ENCODE peak calls at places on chromosomes 7 and 10, in seven cellular contexts. V is GM12878, L is ovary, Z is thyroid gland, Q is Peyer's patch, P is uterus, B is body of pancreas. O is an unnamed sample.

GRCh38 chr7:17939670-17940301 is 508 bp downstream of the SNX13 start:
- DNase-seq in L (peak), V (no peak), P (peak), Q (peak), Z (peak), B (peak), O (peak)

GRCh38 chr7:18808026-18808425 is 309.4 kb downstream of the TWIST1 start:
- DNase-seq in P (no peak), Q (no peak), L (no peak), B (no peak), V (no peak), Z (no peak), O (no peak)

GRCh38 chr10:127880557-127880956 is 12.2 kb downstream of the CLRN3 start:
- DNase-seq in Z (no peak), P (no peak), Q (peak), V (no peak), B (peak), L (no peak), O (no peak)

GRCh38 chr10:79342811-79343541 is 4.3 kb upstream of the PPIF start:
- DNase-seq in V (no peak), L (peak), P (no peak), Z (no peak), Q (peak), B (peak), O (no peak)

GRCh38 chr10:89644967-89645741 is at the start of gene PANK1:
- DNase-seq in P (peak), Z (peak), L (peak), V (peak), B (peak), Q (peak), O (peak)

GRCh38 chr7:519974-520458 is 370 bp upstream of the PDGFA start:
- DNase-seq in B (peak), L (no peak), V (no peak), Z (peak), P (peak), Q (no peak), O (peak)

GRCh38 chr7:79319369-79319768 is 134.1 kb downstream of the MAGI2 start:
- DNase-seq in V (no peak), Z (no peak), P (no peak), L (no peak), B (no peak), Q (no peak), O (no peak)

GRCh38 chr7:745431-745980 is 18.4 kb upstream of the PRKAR1B start:
- DNase-seq in Q (no peak), V (no peak), Z (no peak), L (peak), B (no peak), P (no peak), O (no peak)

GRCh38 chr10:89706011-89706410 is 4.6 kb downstream of the KIF20B start:
- DNase-seq in L (no peak), Z (no peak), Q (no peak), V (no peak), P (no peak), B (no peak), O (no peak)

GRCh38 chr7:37234928-37235327 is 213.7 kb downstream of the ELMO1 start:
- DNase-seq in Z (peak), P (no peak), L (no peak), V (no peak), Q (no peak), B (no peak), O (peak)

GRCh38 chr7:22179442-22179879 is 177.5 kb downstream of the RAPGEF5 start:
- DNase-seq in Z (no peak), P (no peak), V (no peak), L (no peak), B (no peak), Q (no peak), O (no peak)

GRCh38 chr10:112832361-112832878 is 117.6 kb upstream of the TCF7L2 start:
- DNase-seq in P (no peak), L (no peak), Z (no peak), Q (no peak), B (peak), V (no peak), O (peak)

GRCh38 chr7:1050254-1050906 is 6.0 kb downstream of the GPR146 start:
- DNase-seq in V (no peak), Z (no peak), Q (no peak), P (no peak), B (no peak), L (no peak), O (no peak)

GRCh38 chr10:120688928-120689327 is 162.2 kb upstream of the WDR11 start:
- DNase-seq in Q (no peak), Z (no peak), L (no peak), V (no peak), P (no peak), B (no peak), O (no peak)

GRCh38 chr7:87877641-87878040 is 1.3 kb downstream of the DBF4 start:
- DNase-seq in Z (no peak), L (no peak), B (no peak), P (no peak), V (no peak), Q (no peak), O (no peak)

GRCh38 chr7:142669074-142669654 is 80.1 kb upstream of the PRSS1 start:
- DNase-seq in L (no peak), P (no peak), Z (no peak), B (no peak), Q (no peak), V (no peak), O (no peak)

GRCh38 chr10:110429301-110429700 is 68.4 kb upstream of the DUSP5 start:
- DNase-seq in L (no peak), B (peak), Q (peak), P (no peak), Z (no peak), V (no peak), O (no peak)

GRCh38 chr7:42485171-42485838 is 248.3 kb upstream of the GLI3 start:
- DNase-seq in Q (no peak), V (no peak), L (no peak), Z (no peak), P (no peak), B (no peak), O (no peak)

GRCh38 chr10:95233377-95234034 is 39.5 kb downstream of the ACSM6 start:
- DNase-seq in L (no peak), Z (no peak), B (no peak), V (no peak), P (no peak), Q (no peak), O (no peak)

GRCh38 chr10:3955954-3956617 is 171.1 kb upstream of the KLF6 start:
- DNase-seq in L (no peak), Z (peak), V (no peak), Q (no peak), B (no peak), P (no peak), O (no peak)

GRCh38 chr10:103504181-103504783 is 10.8 kb downstream of the NEURL1 start:
- DNase-seq in V (peak), B (peak), L (peak), P (peak), Z (peak), Q (peak), O (peak)

GRCh38 chr10:82162549-82163210 is 287.7 kb downstream of the NRG3 start:
- DNase-seq in V (no peak), Z (peak), P (no peak), Q (no peak), B (no peak), L (no peak), O (no peak)

GRCh38 chr10:129035052-129035805 is 431.8 kb upstream of the MGMT start:
- DNase-seq in Z (no peak), L (no peak), V (no peak), Q (peak), B (peak), P (no peak), O (no peak)

GRCh38 chr7:522071-522937 is 2.7 kb upstream of the PDGFA start:
- DNase-seq in V (peak), B (peak), L (peak), Z (peak), Q (peak), P (peak), O (no peak)

GRCh38 chr10:77207182-77208165 is 430.1 kb downstream of the KCNMA1 start:
- DNase-seq in L (no peak), P (no peak), B (no peak), Q (no peak), V (no peak), Z (no peak), O (no peak)

GRCh38 chr7:18788026-18788425 is 292.5 kb downstream of the HDAC9 start:
- DNase-seq in Z (no peak), L (no peak), Q (no peak), B (no peak), P (no peak), V (no peak), O (no peak)

GRCh38 chr10:28520346-28520745 is 12.6 kb upstream of the WAC start:
- DNase-seq in B (no peak), Z (no peak), L (no peak), V (no peak), P (no peak), Q (no peak), O (no peak)

GRCh38 chr7:123821320-123821719 is 23.6 kb upstream of the HYAL4 start:
- DNase-seq in B (no peak), P (no peak), V (no peak), Z (no peak), Q (no peak), L (no peak), O (no peak)

GRCh38 chr7:121485457-121486243 is 89.5 kb upstream of the FAM3C start:
- DNase-seq in P (no peak), Q (no peak), B (peak), V (no peak), L (no peak), Z (no peak), O (no peak)

GRCh38 chr7:8042796-8043535 is 74.4 kb downstream of the GLCCI1 start:
- DNase-seq in B (no peak), P (no peak), Z (no peak), L (no peak), V (no peak), Q (no peak), O (no peak)

GRCh38 chr7:94908204-94909022 is 1.0 kb downstream of the PPP1R9A start:
- DNase-seq in Z (peak), B (peak), L (peak), Q (peak), P (peak), V (no peak), O (peak)
- TF ChIP-seq POLR2A in Z (no peak), B (no peak), L (no peak), Q (no peak), P (no peak), V (no peak), O (no peak)

GRCh38 chr7:43768201-43768893 is 9.9 kb downstream of the BLVRA start:
- DNase-seq in B (no peak), V (no peak), Z (no peak), Q (no peak), L (no peak), P (no peak), O (no peak)
- TF ChIP-seq POLR2A in B (no peak), V (no peak), Z (no peak), Q (no peak), L (no peak), P (no peak), O (no peak)

GRCh38 chr10:26463986-26464385 is 25.8 kb downstream of the APBB1IP start:
- DNase-seq in Z (no peak), L (no peak), P (no peak), B (no peak), V (no peak), Q (no peak), O (no peak)

GRCh38 chr10:26468291-26468690 is 30.1 kb downstream of the APBB1IP start:
- DNase-seq in P (no peak), L (no peak), B (no peak), Z (no peak), V (no peak), Q (no peak), O (no peak)

GRCh38 chr10:26464632-26465280 is 26.6 kb downstream of the APBB1IP start:
- DNase-seq in L (no peak), V (no peak), Z (no peak), Q (no peak), P (no peak), B (no peak), O (no peak)

GRCh38 chr10:26468691-26469090 is 30.6 kb downstream of the APBB1IP start:
- DNase-seq in B (no peak), P (no peak), V (no peak), L (no peak), Q (peak), Z (no peak), O (no peak)

GRCh38 chr10:26467639-26468038 is 29.5 kb downstream of the APBB1IP start:
- DNase-seq in B (no peak), P (no peak), V (no peak), Z (no peak), L (no peak), Q (no peak), O (no peak)
- TF ChIP-seq POLR2A in B (no peak), P (no peak), V (no peak), Z (no peak), L (no peak), Q (no peak), O (no peak)

GRCh38 chr10:91632671-91633550 is at the start of gene PPP1R3C:
- DNase-seq in B (peak), Z (peak), V (no peak), L (peak), Q (peak), P (peak), O (peak)
- TF ChIP-seq POLR2A in B (peak), Z (no peak), V (no peak), L (peak), Q (peak), P (peak), O (peak)

GRCh38 chr7:130909161-130909836 is 175.3 kb upstream of the KLF14 start:
- DNase-seq in L (no peak), B (no peak), Z (no peak), Q (peak), P (no peak), V (no peak), O (no peak)
- TF ChIP-seq POLR2A in L (no peak), B (no peak), Z (no peak), Q (no peak), P (no peak), V (peak), O (no peak)

GRCh38 chr7:128530855-128531104 is 54.2 kb downstream of the METTL2B start:
- DNase-seq in Z (no peak), L (no peak), P (no peak), V (no peak), Q (no peak), B (no peak), O (no peak)
- TF ChIP-seq POLR2A in Z (no peak), L (no peak), P (no peak), V (peak), Q (peak), B (peak), O (peak)

DNA sequence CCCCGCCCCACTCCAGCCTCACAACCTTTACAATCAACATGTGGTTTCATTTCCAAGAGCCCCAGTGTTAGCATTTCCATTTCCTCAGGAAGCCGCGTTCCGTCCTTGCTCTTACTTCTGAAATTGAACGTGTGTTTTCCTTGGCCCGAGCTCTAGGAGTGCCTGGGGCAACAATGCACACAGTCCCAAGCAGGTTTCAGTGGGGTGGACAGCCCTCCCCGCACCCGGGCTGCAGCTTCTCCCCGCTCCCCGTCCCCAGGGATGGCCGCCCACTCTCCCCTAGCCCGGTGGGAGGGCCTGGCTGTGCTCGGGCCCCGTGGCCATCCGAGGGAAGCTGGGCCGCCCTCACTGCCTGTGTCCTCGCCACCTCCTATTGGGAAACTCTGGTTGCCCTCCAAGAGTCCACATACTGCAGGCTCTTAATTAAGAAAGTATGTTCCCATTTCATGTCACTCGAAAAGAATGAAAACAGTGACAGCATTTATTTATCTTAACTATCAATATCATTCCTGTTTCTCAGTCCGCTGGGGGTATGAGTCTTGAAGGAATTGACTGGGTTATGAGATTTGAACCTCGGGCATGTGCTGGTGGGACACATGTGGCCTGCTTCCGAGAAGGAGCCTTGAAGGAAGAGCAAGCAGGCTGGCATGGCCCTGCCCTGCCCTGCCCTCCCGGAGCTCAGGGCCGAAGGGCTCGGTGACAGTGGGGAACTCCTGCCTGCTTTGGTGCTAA is 163.8 kb downstream of the GRK5 start:
- DNase-seq in P (peak), Z (peak), L (no peak), V (no peak), Q (peak), B (no peak), O (no peak)
- TF ChIP-seq POLR2A in P (no peak), Z (no peak), L (no peak), V (no peak), Q (no peak), B (no peak), O (no peak)

DNA sequence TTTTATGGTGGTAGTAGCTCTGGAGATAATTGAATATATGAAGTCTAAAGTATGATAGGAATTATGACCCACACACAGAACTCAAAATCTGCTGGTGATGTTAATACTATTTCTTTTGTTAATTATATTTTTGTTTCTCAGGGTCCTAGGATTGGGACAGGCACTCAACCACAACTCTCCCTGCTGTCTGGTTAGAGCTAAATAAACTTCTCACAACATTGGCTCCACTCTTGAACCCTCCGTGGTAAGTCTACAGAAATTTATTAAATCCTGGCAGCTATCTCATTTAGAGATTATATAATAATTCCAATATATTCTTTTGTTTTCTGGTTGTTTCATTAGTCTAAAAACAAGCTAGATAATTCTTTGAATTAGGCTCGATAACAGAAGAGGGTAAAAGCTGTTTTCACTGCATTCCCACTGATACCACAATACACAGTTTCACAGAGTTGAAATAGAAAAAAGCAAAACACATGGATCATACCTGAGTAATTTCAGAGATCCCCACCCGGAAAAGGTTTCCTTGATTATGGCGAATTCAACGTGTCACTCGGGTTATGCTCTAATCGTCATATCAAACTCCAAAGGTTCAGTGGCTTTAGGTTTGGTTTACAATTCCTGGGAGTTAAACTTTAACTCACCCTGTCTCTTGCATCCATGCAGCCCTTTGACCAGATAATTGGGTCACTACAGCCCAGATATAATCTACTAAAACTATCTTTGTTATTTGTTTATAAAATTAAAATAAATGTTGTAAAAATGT is at the start of gene A1CF:
- DNase-seq in Z (no peak), P (no peak), Q (peak), V (no peak), B (no peak), L (no peak), O (no peak)
- TF ChIP-seq POLR2A in Z (no peak), P (no peak), Q (peak), V (no peak), B (no peak), L (no peak), O (no peak)

GRCh38 chr10:101858723-101859500 is 15.3 kb upstream of the KCNIP2 start:
- DNase-seq in Z (no peak), L (no peak), B (no peak), Q (no peak), P (no peak), V (peak), O (no peak)
- TF ChIP-seq POLR2A in Z (no peak), L (no peak), B (no peak), Q (no peak), P (no peak), V (peak), O (no peak)

GRCh38 chr7:77698042-77698625 is 1.9 kb downstream of the RSBN1L start:
- DNase-seq in B (no peak), P (no peak), V (no peak), Z (no peak), Q (no peak), L (no peak), O (no peak)

GRCh38 chr7:77697535-77697831 is 1.2 kb downstream of the RSBN1L start:
- DNase-seq in V (no peak), B (peak), Z (no peak), P (no peak), Q (peak), L (no peak), O (no peak)

GRCh38 chr7:77696057-77696642 is at the start of gene RSBN1L:
- DNase-seq in L (peak), Q (peak), P (peak), Z (peak), V (peak), B (peak), O (peak)

GRCh38 chr7:77699056-77699455 is 2.8 kb downstream of the RSBN1L start:
- DNase-seq in V (peak), Z (no peak), L (no peak), P (no peak), B (no peak), Q (no peak), O (no peak)

DNA sequence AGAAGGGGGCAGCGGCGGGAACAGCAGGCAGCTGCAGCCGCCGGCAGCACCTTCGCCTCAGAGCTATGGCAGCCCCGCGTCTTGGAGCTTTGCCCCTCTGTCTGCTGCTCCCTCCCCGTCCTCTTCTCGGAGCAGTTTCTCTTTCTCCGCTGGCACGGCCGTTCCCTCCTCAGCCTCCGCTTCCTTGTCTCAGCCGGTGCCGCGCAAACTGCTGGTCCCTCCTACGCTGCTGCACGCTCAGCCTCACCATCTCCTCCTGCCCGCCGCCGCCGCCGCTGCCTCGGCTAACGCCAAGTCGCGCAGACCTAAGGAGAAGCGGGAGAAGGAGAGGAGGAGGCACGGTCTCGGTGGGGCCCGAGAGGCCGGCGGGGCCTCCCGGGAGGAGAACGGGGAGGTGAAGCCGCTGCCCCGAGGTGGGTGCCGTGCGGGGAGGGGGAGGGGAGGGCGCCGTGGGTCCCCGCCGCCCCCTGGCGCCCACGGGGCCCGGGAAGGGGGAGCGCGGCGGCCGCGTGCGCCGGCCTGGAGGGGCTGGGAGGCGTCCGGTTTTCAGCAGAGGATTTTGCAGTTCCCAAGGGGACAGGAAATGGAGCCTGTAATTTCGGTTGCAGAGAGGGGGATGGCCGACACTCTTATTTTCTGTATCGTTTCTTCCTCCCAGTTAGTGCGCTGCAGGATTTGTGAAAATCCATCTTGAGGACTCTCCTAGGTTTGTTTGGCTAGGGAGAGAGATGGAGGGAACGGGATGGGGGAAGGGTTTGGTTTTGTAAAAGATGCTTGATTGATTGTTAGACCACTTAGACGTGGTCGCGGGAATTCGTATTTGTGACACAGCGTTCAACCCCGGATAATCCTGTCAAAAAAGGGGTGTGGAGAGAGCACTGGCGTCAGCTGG is 630 bp downstream of the RSBN1L start:
- DNase-seq in P (peak), Q (peak), L (peak), B (peak), Z (peak), V (no peak), O (no peak)
- TF ChIP-seq POLR2A in P (no peak), Q (peak), L (peak), B (no peak), Z (no peak), V (no peak), O (peak)

O was measured in H54.